ENCODE peak calls at places on chromosomes 5 and 9, in four cellular contexts. One of them, this sample, is unnamed.

GRCh38 chr9:103245369-103245768 is 250.2 kb downstream of the CYLC2 start:
- DNase-seq in hypothalamus: no peak
- DNase-seq in breast epithelium: no peak
- DNase-seq in amniotic stem cell: no peak
- DNase-seq in this sample: no peak

GRCh38 chr5:73378070-73378469 is 70.5 kb downstream of the FOXD1 start:
- DNase-seq in amniotic stem cell: no peak
- DNase-seq in breast epithelium: no peak
- DNase-seq in hypothalamus: no peak
- DNase-seq in this sample: no peak

GRCh38 chr5:90434116-90434714 is 24.7 kb upstream of the CETN3 start:
- DNase-seq in breast epithelium: no peak
- DNase-seq in amniotic stem cell: no peak
- DNase-seq in hypothalamus: peak; percentile 34
- DNase-seq in this sample: peak; percentile 95

GRCh38 chr9:121736147-121736721 is 84.8 kb downstream of the DAB2IP start:
- DNase-seq in breast epithelium: peak; percentile 75
- DNase-seq in hypothalamus: no peak
- DNase-seq in amniotic stem cell: no peak
- DNase-seq in this sample: no peak

GRCh38 chr5:138274189-138274853 is at the start of gene GFRA3:
- DNase-seq in breast epithelium: no peak
- DNase-seq in amniotic stem cell: no peak
- DNase-seq in hypothalamus: no peak
- DNase-seq in this sample: no peak

GRCh38 chr9:75658301-75658919 is 232.1 kb upstream of the PCSK5 start:
- DNase-seq in hypothalamus: no peak
- DNase-seq in amniotic stem cell: no peak
- DNase-seq in breast epithelium: no peak
- DNase-seq in this sample: no peak

GRCh38 chr5:34867660-34868059 is 28.7 kb downstream of the TTC23L start:
- DNase-seq in hypothalamus: peak; percentile 25
- DNase-seq in amniotic stem cell: no peak
- DNase-seq in breast epithelium: no peak
- DNase-seq in this sample: no peak

GRCh38 chr5:89120719-89121118 is 237.7 kb upstream of the MEF2C start:
- DNase-seq in amniotic stem cell: no peak
- DNase-seq in breast epithelium: no peak
- DNase-seq in hypothalamus: peak; percentile 11
- DNase-seq in this sample: no peak

GRCh38 chr9:94802795-94803194 is 76.3 kb downstream of the AOPEP start:
- DNase-seq in amniotic stem cell: no peak
- DNase-seq in hypothalamus: no peak
- DNase-seq in breast epithelium: no peak
- DNase-seq in this sample: no peak

GRCh38 chr9:123637596-123637939 is 281.6 kb downstream of the CRB2 start:
- DNase-seq in hypothalamus: no peak
- DNase-seq in breast epithelium: no peak
- DNase-seq in amniotic stem cell: no peak
- DNase-seq in this sample: no peak

GRCh38 chr9:134880484-134881312 is at the start of gene FCN2:
- DNase-seq in hypothalamus: no peak
- DNase-seq in breast epithelium: no peak
- DNase-seq in amniotic stem cell: no peak
- DNase-seq in this sample: no peak

GRCh38 chr9:120913673-120914266 is 12.8 kb downstream of the TRAF1 start:
- DNase-seq in amniotic stem cell: no peak
- DNase-seq in breast epithelium: no peak
- DNase-seq in hypothalamus: peak; percentile 20
- DNase-seq in this sample: peak; percentile 35

GRCh38 chr5:25948278-25948677 is 1090.1 kb downstream of the CDH9 start:
- DNase-seq in breast epithelium: no peak
- DNase-seq in amniotic stem cell: no peak
- DNase-seq in hypothalamus: no peak
- DNase-seq in this sample: no peak

GRCh38 chr9:135920973-135921585 is 13.7 kb upstream of the CAMSAP1 start:
- DNase-seq in breast epithelium: no peak
- DNase-seq in amniotic stem cell: no peak
- DNase-seq in hypothalamus: no peak
- DNase-seq in this sample: peak; percentile 48

GRCh38 chr5:149273237-149273636 is 1.6 kb downstream of the AFAP1L1 start:
- DNase-seq in hypothalamus: no peak
- DNase-seq in breast epithelium: no peak
- DNase-seq in amniotic stem cell: no peak
- DNase-seq in this sample: no peak

GRCh38 chr9:130171226-130172148 is 717 bp upstream of the NCS1 start:
- DNase-seq in amniotic stem cell: no peak
- DNase-seq in hypothalamus: peak; percentile 84
- DNase-seq in breast epithelium: no peak
- DNase-seq in this sample: no peak

GRCh38 chr5:143636951-143637528 is 174.9 kb upstream of the HMHB1 start:
- DNase-seq in breast epithelium: no peak
- DNase-seq in amniotic stem cell: no peak
- DNase-seq in hypothalamus: no peak
- DNase-seq in this sample: no peak

GRCh38 chr5:17720070-17720469 is 85.8 kb downstream of the TAF11L14 start:
- DNase-seq in hypothalamus: no peak
- DNase-seq in amniotic stem cell: no peak
- DNase-seq in breast epithelium: no peak
- DNase-seq in this sample: no peak

GRCh38 chr5:28468121-28468520 is 1429.7 kb upstream of the CDH9 start:
- DNase-seq in amniotic stem cell: no peak
- DNase-seq in breast epithelium: no peak
- DNase-seq in hypothalamus: no peak
- DNase-seq in this sample: no peak

GRCh38 chr5:179409806-179410205 is 64.5 kb upstream of the ADAMTS2 start:
- DNase-seq in breast epithelium: no peak
- DNase-seq in amniotic stem cell: no peak
- DNase-seq in hypothalamus: no peak
- DNase-seq in this sample: no peak

GRCh38 chr9:127176631-127177030 is 54.2 kb upstream of the ANGPTL2 start:
- DNase-seq in hypothalamus: no peak
- DNase-seq in breast epithelium: peak; percentile 27
- DNase-seq in amniotic stem cell: no peak
- DNase-seq in this sample: no peak

GRCh38 chr5:16135003-16135402 is 44.6 kb downstream of the MARCHF11 start:
- DNase-seq in amniotic stem cell: no peak
- DNase-seq in breast epithelium: no peak
- DNase-seq in hypothalamus: no peak
- DNase-seq in this sample: no peak

GRCh38 chr9:114314881-114315722 is 7.8 kb upstream of the ORM1 start:
- DNase-seq in breast epithelium: no peak
- DNase-seq in amniotic stem cell: no peak
- DNase-seq in hypothalamus: no peak
- DNase-seq in this sample: no peak

GRCh38 chr5:134577022-134577795 is 51.7 kb downstream of the JADE2 start:
- DNase-seq in hypothalamus: no peak
- DNase-seq in amniotic stem cell: no peak
- DNase-seq in breast epithelium: no peak
- DNase-seq in this sample: no peak

GRCh38 chr5:84634256-84634655 is 249.6 kb upstream of the EDIL3 start:
- DNase-seq in hypothalamus: no peak
- DNase-seq in amniotic stem cell: no peak
- DNase-seq in breast epithelium: no peak
- DNase-seq in this sample: no peak

GRCh38 chr9:20292002-20292401 is 330.3 kb downstream of the MLLT3 start:
- DNase-seq in amniotic stem cell: no peak
- DNase-seq in breast epithelium: no peak
- DNase-seq in hypothalamus: no peak
- DNase-seq in this sample: no peak

GRCh38 chr9:116837038-116837998 is 150.2 kb downstream of the TRIM32 start:
- DNase-seq in hypothalamus: no peak
- DNase-seq in breast epithelium: no peak
- DNase-seq in amniotic stem cell: no peak
- DNase-seq in this sample: no peak

GRCh38 chr9:5698810-5699556 is 70.1 kb downstream of the RIC1 start:
- DNase-seq in hypothalamus: no peak
- DNase-seq in amniotic stem cell: no peak
- DNase-seq in breast epithelium: no peak
- DNase-seq in this sample: no peak

GRCh38 chr5:73625314-73625904 is 587 bp upstream of the ARHGEF28 start:
- DNase-seq in amniotic stem cell: no peak
- DNase-seq in hypothalamus: peak; percentile 47
- DNase-seq in breast epithelium: peak; percentile 51
- DNase-seq in this sample: no peak

GRCh38 chr9:69857828-69858227 is 37.2 kb downstream of the CFAP95 start:
- DNase-seq in hypothalamus: no peak
- DNase-seq in breast epithelium: no peak
- DNase-seq in amniotic stem cell: no peak
- DNase-seq in this sample: no peak

GRCh38 chr9:96383165-96383939 is at the start of gene SLC35D2:
- DNase-seq in amniotic stem cell: no peak
- DNase-seq in hypothalamus: peak; percentile 66
- DNase-seq in breast epithelium: peak; percentile 56
- DNase-seq in this sample: no peak

GRCh38 chr5:55096860-55097259 is 5.6 kb upstream of the GZMA start:
- DNase-seq in hypothalamus: no peak
- DNase-seq in amniotic stem cell: no peak
- DNase-seq in breast epithelium: no peak
- DNase-seq in this sample: no peak

GRCh38 chr9:129380961-129381401 is 202.9 kb upstream of the IER5L start:
- DNase-seq in hypothalamus: no peak
- DNase-seq in breast epithelium: no peak
- DNase-seq in amniotic stem cell: no peak
- DNase-seq in this sample: no peak

GRCh38 chr5:130773813-130774212 is 391.2 kb downstream of the HINT1 start:
- DNase-seq in hypothalamus: no peak
- DNase-seq in amniotic stem cell: no peak
- DNase-seq in breast epithelium: no peak
- DNase-seq in this sample: no peak

GRCh38 chr9:114276908-114277821 is 45.7 kb upstream of the ORM1 start:
- DNase-seq in amniotic stem cell: peak; percentile 90
- DNase-seq in hypothalamus: no peak
- DNase-seq in breast epithelium: peak; percentile 44
- DNase-seq in this sample: no peak